ENCODE peak calls at places on chromosomes 7 and 10, in four cellular contexts. One of them, this sample, is unnamed.

GRCh38 chr7:121449304-121449703 is 53.2 kb upstream of the FAM3C start:
- DNase-seq in GM12878: no peak
- DNase-seq in WTC11: no peak
- DNase-seq in HepG2: no peak
- DNase-seq in this sample: no peak

GRCh38 chr10:28425431-28425830 is 107.5 kb upstream of the WAC start:
- DNase-seq in GM12878: no peak
- DNase-seq in WTC11: no peak
- DNase-seq in HepG2: no peak
- DNase-seq in this sample: no peak

GRCh38 chr10:128875955-128876354 is 591.1 kb upstream of the MGMT start:
- DNase-seq in GM12878: no peak
- DNase-seq in WTC11: no peak
- DNase-seq in HepG2: no peak
- DNase-seq in this sample: no peak

GRCh38 chr10:35041502-35041879 is 48.6 kb downstream of the CUL2 start:
- DNase-seq in GM12878: no peak
- DNase-seq in WTC11: no peak
- DNase-seq in HepG2: no peak
- DNase-seq in this sample: no peak

GRCh38 chr10:26543567-26544306 is 105.6 kb downstream of the APBB1IP start:
- DNase-seq in GM12878: peak
- DNase-seq in WTC11: no peak
- DNase-seq in HepG2: no peak
- DNase-seq in this sample: no peak

GRCh38 chr7:45898241-45898640 is 10.0 kb downstream of the IGFBP1 start:
- DNase-seq in GM12878: no peak
- DNase-seq in WTC11: no peak
- DNase-seq in HepG2: no peak
- DNase-seq in this sample: no peak

GRCh38 chr10:87860156-87860795 is 3.1 kb downstream of the KLLN start:
- DNase-seq in GM12878: peak
- DNase-seq in WTC11: no peak
- DNase-seq in HepG2: peak
- DNase-seq in this sample: no peak

GRCh38 chr7:38328814-38329213 is 55.4 kb upstream of the TARP start:
- DNase-seq in GM12878: no peak
- DNase-seq in WTC11: no peak
- DNase-seq in HepG2: no peak
- DNase-seq in this sample: no peak

GRCh38 chr7:114818501-114818900 is 103.4 kb upstream of the MDFIC start:
- DNase-seq in GM12878: no peak
- DNase-seq in WTC11: no peak
- DNase-seq in HepG2: no peak
- DNase-seq in this sample: no peak

GRCh38 chr10:113438660-113439059 is 114.2 kb upstream of the HABP2 start:
- DNase-seq in GM12878: no peak
- DNase-seq in WTC11: no peak
- DNase-seq in HepG2: no peak
- DNase-seq in this sample: no peak

GRCh38 chr10:18400201-18400910 is 251.0 kb downstream of the NSUN6 start:
- DNase-seq in GM12878: peak
- DNase-seq in WTC11: peak
- DNase-seq in HepG2: peak
- DNase-seq in this sample: no peak

GRCh38 chr7:115047968-115048720 is 126.2 kb downstream of the MDFIC start:
- DNase-seq in GM12878: no peak
- DNase-seq in WTC11: no peak
- DNase-seq in HepG2: no peak
- DNase-seq in this sample: no peak

GRCh38 chr7:66142334-66142733 is 27.7 kb downstream of the CRCP start:
- DNase-seq in GM12878: no peak
- DNase-seq in WTC11: no peak
- DNase-seq in HepG2: peak
- DNase-seq in this sample: no peak

GRCh38 chr10:49360271-49361177 is 35.4 kb downstream of the DRGX start:
- DNase-seq in GM12878: no peak
- DNase-seq in WTC11: no peak
- DNase-seq in HepG2: no peak
- DNase-seq in this sample: no peak

GRCh38 chr7:30172451-30172850 is 37.7 kb downstream of the MTURN start:
- DNase-seq in GM12878: no peak
- DNase-seq in WTC11: no peak
- DNase-seq in HepG2: no peak
- DNase-seq in this sample: no peak

GRCh38 chr7:68828575-68828974 is 769.7 kb upstream of the AUTS2 start:
- DNase-seq in GM12878: no peak
- DNase-seq in WTC11: no peak
- DNase-seq in HepG2: no peak
- DNase-seq in this sample: no peak

GRCh38 chr7:1309996-1310395 is 77.3 kb downstream of the UNCX start:
- DNase-seq in GM12878: no peak
- DNase-seq in WTC11: no peak
- DNase-seq in HepG2: no peak
- DNase-seq in this sample: no peak

GRCh38 chr10:118054383-118054782 is 7.6 kb upstream of the RAB11FIP2 start:
- DNase-seq in GM12878: no peak
- DNase-seq in WTC11: no peak
- DNase-seq in HepG2: no peak
- DNase-seq in this sample: no peak

GRCh38 chr10:80473692-80474596 is 19.8 kb downstream of the TSPAN14 start:
- DNase-seq in GM12878: no peak
- DNase-seq in WTC11: no peak
- DNase-seq in HepG2: no peak
- DNase-seq in this sample: no peak

GRCh38 chr7:1193593-1194424 is 33.8 kb upstream of the ZFAND2A start:
- DNase-seq in GM12878: no peak
- DNase-seq in WTC11: peak
- DNase-seq in HepG2: no peak
- DNase-seq in this sample: no peak

GRCh38 chr10:50286517-50286916 is 35.2 kb upstream of the ASAH2 start:
- DNase-seq in GM12878: no peak
- DNase-seq in WTC11: no peak
- DNase-seq in HepG2: no peak
- DNase-seq in this sample: no peak

GRCh38 chr7:12409097-12409711 is 5.5 kb upstream of the VWDE start:
- DNase-seq in GM12878: no peak
- DNase-seq in WTC11: no peak
- DNase-seq in HepG2: no peak
- DNase-seq in this sample: no peak

GRCh38 chr10:44051584-44052385 is 333.1 kb downstream of the CXCL12 start:
- DNase-seq in GM12878: no peak
- DNase-seq in WTC11: no peak
- DNase-seq in HepG2: peak
- DNase-seq in this sample: no peak

GRCh38 chr10:63129888-63130287 is 3.2 kb upstream of the NRBF2 start:
- DNase-seq in GM12878: no peak
- DNase-seq in WTC11: no peak
- DNase-seq in HepG2: no peak
- DNase-seq in this sample: no peak

GRCh38 chr7:106022193-106022821 is 59.2 kb downstream of the CDHR3 start:
- DNase-seq in GM12878: peak
- DNase-seq in WTC11: no peak
- DNase-seq in HepG2: no peak
- DNase-seq in this sample: no peak

GRCh38 chr10:15313844-15314243 is 57.2 kb downstream of the FAM171A1 start:
- DNase-seq in GM12878: no peak
- DNase-seq in WTC11: no peak
- DNase-seq in HepG2: no peak
- DNase-seq in this sample: peak

GRCh38 chr10:59019603-59020002 is 156.8 kb upstream of the PHYHIPL start:
- DNase-seq in GM12878: no peak
- DNase-seq in WTC11: no peak
- DNase-seq in HepG2: no peak
- DNase-seq in this sample: no peak

GRCh38 chr10:33273295-33274002 is 61.0 kb downstream of the NRP1 start:
- DNase-seq in GM12878: no peak
- DNase-seq in WTC11: peak
- DNase-seq in HepG2: peak
- DNase-seq in this sample: no peak

GRCh38 chr10:69633673-69634635 is 3.9 kb downstream of the FAM241B start:
- DNase-seq in GM12878: no peak
- DNase-seq in WTC11: no peak
- DNase-seq in HepG2: no peak
- DNase-seq in this sample: no peak

GRCh38 chr10:43383204-43383971 is 12.0 kb downstream of the FXYD4 start:
- DNase-seq in GM12878: no peak
- DNase-seq in WTC11: no peak
- DNase-seq in HepG2: no peak
- DNase-seq in this sample: no peak

GRCh38 chr10:54866666-54867065 is 65.6 kb upstream of the PCDH15 start:
- DNase-seq in GM12878: no peak
- DNase-seq in WTC11: no peak
- DNase-seq in HepG2: no peak
- DNase-seq in this sample: no peak

DNA sequence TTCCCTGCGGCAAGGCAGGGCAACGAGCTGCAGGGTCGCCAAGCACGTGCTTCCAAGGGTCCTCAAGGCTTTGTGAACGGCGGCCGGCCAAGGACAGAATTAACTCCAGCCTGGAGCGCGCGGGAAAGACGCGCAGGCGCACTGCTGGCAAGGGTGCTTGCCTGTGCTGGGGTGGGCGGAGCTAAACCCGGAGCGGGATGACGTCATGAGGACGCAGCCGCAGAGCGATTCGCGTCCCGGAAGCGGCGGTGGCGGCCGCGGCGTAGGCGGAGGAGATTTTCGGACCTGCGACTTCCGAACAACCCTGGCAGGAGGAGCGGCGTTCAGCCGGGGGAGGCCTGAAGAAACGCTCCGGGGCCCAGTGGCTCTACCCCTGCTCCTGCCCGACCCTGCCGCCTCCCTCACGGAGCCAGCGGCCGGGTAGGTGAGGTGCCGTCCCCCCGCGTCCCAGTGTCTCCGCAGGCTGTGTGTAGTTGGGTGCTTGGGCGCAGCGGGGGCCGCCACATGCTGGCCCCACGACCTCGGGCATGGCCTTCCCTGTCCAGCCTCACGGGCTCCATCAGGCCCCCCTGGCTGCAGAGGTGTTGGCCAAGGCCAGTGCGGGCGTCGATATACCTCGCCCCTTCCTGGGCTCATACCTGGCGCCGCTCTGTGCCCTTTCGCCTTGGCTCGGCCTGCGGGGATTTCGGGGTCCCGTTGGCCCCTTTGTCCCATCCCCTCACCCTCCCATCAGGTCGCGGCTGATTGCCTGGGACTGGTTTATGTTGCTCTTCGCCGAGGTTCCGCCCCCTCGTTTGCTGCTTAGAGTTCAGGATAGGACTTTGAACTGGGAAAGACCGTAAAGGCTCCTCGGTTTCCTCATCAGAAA is at the start of gene ZFYVE27:
- DNase-seq in GM12878: peak
- DNase-seq in WTC11: peak
- DNase-seq in HepG2: peak
- DNase-seq in this sample: peak
- TF ChIP-seq CBFB in GM12878: peak
- TF ChIP-seq CBFB in WTC11: peak
- TF ChIP-seq CBFB in HepG2: peak
- TF ChIP-seq CBFB in this sample: no peak

GRCh38 chr10:102770792-102771191 is 27.0 kb downstream of the WBP1L start:
- DNase-seq in GM12878: no peak
- DNase-seq in WTC11: no peak
- DNase-seq in HepG2: peak
- DNase-seq in this sample: no peak
- TF ChIP-seq CBFB in GM12878: no peak
- TF ChIP-seq CBFB in WTC11: no peak
- TF ChIP-seq CBFB in HepG2: no peak
- TF ChIP-seq CBFB in this sample: no peak

DNA sequence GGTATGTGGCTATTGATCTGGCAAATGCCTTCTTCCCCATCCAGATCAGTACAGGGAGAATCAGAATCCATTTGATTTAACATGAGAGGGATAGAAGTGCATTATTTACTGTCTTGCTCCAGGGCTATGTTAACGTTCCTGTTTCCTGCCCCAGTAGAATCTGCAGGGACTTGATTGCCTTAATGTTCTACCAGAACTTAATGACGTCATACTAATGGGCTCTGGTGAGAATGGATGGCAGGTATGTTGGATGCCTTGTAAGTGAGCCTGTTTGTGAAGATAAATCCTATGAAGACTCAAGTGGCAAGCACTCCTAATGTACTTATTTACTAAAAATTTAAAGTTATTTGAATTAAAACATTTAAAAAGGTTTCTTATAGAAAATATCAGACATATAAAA is 44.5 kb upstream of the CHCHD3 start:
- DNase-seq in GM12878: no peak
- DNase-seq in WTC11: no peak
- DNase-seq in HepG2: no peak
- DNase-seq in this sample: no peak
- TF ChIP-seq CBFB in GM12878: no peak
- TF ChIP-seq CBFB in WTC11: no peak
- TF ChIP-seq CBFB in HepG2: no peak
- TF ChIP-seq CBFB in this sample: no peak

GRCh38 chr7:152859781-152860191 is 100.2 kb downstream of the ACTR3B start:
- DNase-seq in GM12878: no peak
- DNase-seq in WTC11: peak
- DNase-seq in HepG2: peak
- DNase-seq in this sample: peak
- TF ChIP-seq CBFB in GM12878: no peak
- TF ChIP-seq CBFB in WTC11: no peak
- TF ChIP-seq CBFB in HepG2: no peak
- TF ChIP-seq CBFB in this sample: no peak

DNA sequence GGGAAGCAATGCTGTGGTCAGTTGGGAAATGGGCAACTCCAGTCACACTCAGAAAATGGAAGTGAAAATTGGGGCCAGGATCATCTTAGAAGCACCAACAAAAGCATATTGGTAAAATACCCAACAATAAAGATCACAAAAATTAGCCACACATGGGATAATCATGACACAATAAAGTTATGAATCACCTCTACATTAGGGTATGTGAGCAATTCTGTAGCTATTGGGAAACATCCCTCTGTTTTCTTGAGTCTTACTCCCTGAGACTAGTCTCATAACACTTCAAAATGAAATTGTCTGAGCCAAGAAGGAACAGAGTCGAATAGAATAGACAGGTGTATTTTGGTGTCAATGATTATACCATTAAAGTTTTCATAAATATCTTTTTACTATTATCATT is 178.3 kb downstream of the DYNC1I1 start:
- DNase-seq in GM12878: no peak
- DNase-seq in WTC11: no peak
- DNase-seq in HepG2: no peak
- DNase-seq in this sample: no peak
- TF ChIP-seq CBFB in GM12878: no peak
- TF ChIP-seq CBFB in WTC11: no peak
- TF ChIP-seq CBFB in HepG2: no peak
- TF ChIP-seq CBFB in this sample: no peak

This sample was measured in K562.